ENCODE peak calls at places on chromosomes 4 and X, in five cellular contexts. S, H, C, B and T are unnamed samples.

GRCh38 chrX:20547649-20548051 is 280.9 kb upstream of the RPS6KA3 start:
- DNase-seq in S (no peak), H (no peak), C (no peak), B (no peak), T (no peak)

GRCh38 chr4:91064157-91064853 is 937.1 kb downstream of the CCSER1 start:
- DNase-seq in S (no peak), H (no peak), C (peak), B (peak), T (peak)

GRCh38 chr4:110792036-110792435 is 169.2 kb upstream of the PITX2 start:
- DNase-seq in S (no peak), H (no peak), C (no peak), B (peak), T (no peak)

GRCh38 chrX:134760671-134761070 is 102.4 kb upstream of the PLAC1 start:
- DNase-seq in S (no peak), H (no peak), C (no peak), B (no peak), T (no peak)

GRCh38 chrX:43707812-43708548 is 51.9 kb downstream of the MAOA start:
- DNase-seq in S (peak), H (no peak), C (no peak), B (no peak), T (no peak)

GRCh38 chr4:122212880-122213279 is 60.7 kb downstream of the BLTP1 start:
- DNase-seq in S (no peak), H (no peak), C (no peak), B (no peak), T (no peak)

GRCh38 chr4:3712112-3712805 is 53.9 kb upstream of the ADRA2C start:
- DNase-seq in S (no peak), H (no peak), C (no peak), B (no peak), T (no peak)

GRCh38 chr4:142435599-142436235 is 410.4 kb downstream of the INPP4B start:
- DNase-seq in S (no peak), H (no peak), C (peak), B (peak), T (no peak)

GRCh38 chrX:39012561-39013209 is 211.4 kb downstream of the MID1IP1 start:
- DNase-seq in S (no peak), H (no peak), C (peak), B (peak), T (peak)

GRCh38 chrX:140141444-140142029 is 176.2 kb upstream of the CXorf66 start:
- DNase-seq in S (no peak), H (peak), C (peak), B (peak), T (peak)

GRCh38 chr4:40916218-40916555 is 166.4 kb downstream of the NSUN7 start:
- DNase-seq in S (no peak), H (no peak), C (no peak), B (no peak), T (peak)

GRCh38 chr4:118770741-118771187 is 65.2 kb downstream of the SEC24D start:
- DNase-seq in S (no peak), H (no peak), C (no peak), B (no peak), T (no peak)

GRCh38 chr4:118773082-118773792 is 62.7 kb downstream of the SEC24D start:
- DNase-seq in S (no peak), H (no peak), C (no peak), B (peak), T (peak)

GRCh38 chr4:118774321-118774720 is 61.6 kb downstream of the SEC24D start:
- DNase-seq in S (no peak), H (no peak), C (no peak), B (no peak), T (no peak)

GRCh38 chr4:118774989-118775388 is 60.9 kb downstream of the SEC24D start:
- DNase-seq in S (peak), H (no peak), C (no peak), B (peak), T (peak)

GRCh38 chr4:118772149-118773081 is 63.5 kb downstream of the SEC24D start:
- DNase-seq in S (no peak), H (peak), C (peak), B (peak), T (no peak)
- H3K4me2 ChIP-seq in S (no peak), H (no peak), C (no peak), B (no peak), T (no peak)

DNA sequence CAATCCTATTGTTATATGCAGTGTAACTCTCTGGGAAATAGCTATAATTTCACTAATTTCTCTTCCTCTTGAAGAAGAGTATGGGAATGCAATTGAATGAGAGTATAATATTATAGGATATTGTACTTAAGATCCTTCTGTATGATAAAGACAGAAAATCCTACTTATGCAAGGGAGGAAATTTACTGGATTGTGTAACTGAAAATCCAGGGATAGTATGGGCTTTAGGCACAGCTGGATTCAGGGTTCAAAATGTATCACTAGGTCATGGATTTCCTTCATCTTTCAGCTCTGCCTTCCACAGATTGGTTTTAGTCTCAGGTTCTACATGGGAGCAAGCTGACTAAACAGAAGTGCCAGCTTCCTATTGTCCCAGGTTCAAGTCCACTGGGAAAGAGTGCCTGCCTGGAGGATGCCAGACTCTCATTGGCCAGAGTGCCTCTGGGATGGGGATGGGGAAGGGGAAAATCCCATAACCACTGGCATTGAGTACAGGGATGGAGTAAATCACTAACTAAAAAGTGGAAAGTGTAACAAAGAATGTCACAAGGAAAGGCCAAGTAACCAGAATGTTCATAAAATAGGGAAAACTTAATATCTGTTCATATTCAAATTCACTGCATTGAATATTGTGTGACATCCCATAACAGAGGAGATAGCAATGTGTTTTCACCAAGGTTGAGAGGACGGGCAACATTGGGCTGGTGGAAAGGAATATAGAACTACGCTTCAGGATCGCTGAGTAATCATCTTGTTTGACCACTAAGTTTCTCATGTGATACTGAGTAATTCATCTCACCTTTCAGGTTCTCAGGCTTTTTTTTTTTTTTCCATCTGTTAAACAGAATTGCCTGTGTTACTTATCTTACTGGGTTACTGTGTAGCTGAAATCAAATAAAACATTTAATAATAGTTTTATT is 75.7 kb downstream of the ANXA3 start:
- DNase-seq in S (peak), H (no peak), C (no peak), B (no peak), T (peak)
- H3K4me2 ChIP-seq in S (peak), H (peak), C (no peak), B (no peak), T (no peak)

GRCh38 chr4:144402176-144402575 is 243.8 kb upstream of the HHIP start:
- DNase-seq in S (no peak), H (no peak), C (peak), B (no peak), T (no peak)

GRCh38 chr4:144403903-144404302 is 242.1 kb upstream of the HHIP start:
- DNase-seq in S (no peak), H (no peak), C (no peak), B (no peak), T (no peak)

GRCh38 chr4:144402999-144403398 is 243.0 kb upstream of the HHIP start:
- DNase-seq in S (no peak), H (no peak), C (no peak), B (no peak), T (no peak)

GRCh38 chr4:144399927-144400326 is 246.0 kb upstream of the HHIP start:
- DNase-seq in S (peak), H (no peak), C (no peak), B (no peak), T (no peak)
- H3K4me2 ChIP-seq in S (no peak), H (no peak), C (no peak), B (no peak), T (no peak)

GRCh38 chr4:139734201-139734874 is 68.7 kb downstream of the MGST2 start:
- DNase-seq in S (no peak), H (no peak), C (no peak), B (peak), T (peak)
- H3K4me2 ChIP-seq in S (no peak), H (no peak), C (peak), B (peak), T (peak)

GRCh38 chrX:153526040-153526439 is 8.6 kb downstream of the ATP2B3 start:
- DNase-seq in S (no peak), H (no peak), C (no peak), B (no peak), T (no peak)
- H3K4me2 ChIP-seq in S (no peak), H (no peak), C (no peak), B (no peak), T (no peak)